ENCODE peak calls at places on chromosomes 16 and 17, in ten cellular contexts. E, Z, K, D, T, G, X, W, H and F are unnamed samples.

GRCh38 chr17:6843241-6843890 is 11.8 kb upstream of the TEKT1 start:
- DNase-seq in E (no peak), Z (peak; percentile 62), K (peak; percentile 69), D (no peak), T (no peak), G (no peak), X (no peak), W (no peak), H (no peak), F (peak; percentile 75)

GRCh38 chr17:64661731-64661980 is 451 bp downstream of the SMURF2 start:
- DNase-seq in E (no peak), Z (no peak), K (no peak), D (no peak), T (peak; percentile 42), G (peak; percentile 28), X (no peak), W (no peak), H (no peak), F (no peak)

GRCh38 chr16:69384974-69385373 is 833 bp downstream of the TERF2 start:
- DNase-seq in E (no peak), Z (no peak), K (no peak), D (no peak), T (no peak), G (no peak), X (no peak), W (no peak), H (no peak), F (no peak)

GRCh38 chr16:88681084-88681680 is 5.1 kb downstream of the SNAI3 start:
- DNase-seq in E (no peak), Z (no peak), K (no peak), D (no peak), T (no peak), G (no peak), X (peak; percentile 90), W (no peak), H (no peak), F (no peak)

GRCh38 chr17:82302991-82303943 is 14.1 kb downstream of the CD7 start:
- DNase-seq in E (no peak), Z (no peak), K (no peak), D (no peak), T (no peak), G (no peak), X (no peak), W (no peak), H (no peak), F (no peak)

GRCh38 chr16:1643521-1643920 is 31.4 kb downstream of the CRAMP1 start:
- DNase-seq in E (no peak), Z (no peak), K (no peak), D (no peak), T (peak; percentile 72), G (no peak), X (no peak), W (no peak), H (no peak), F (no peak)

GRCh38 chr17:79154446-79154845 is 79.8 kb downstream of the ENGASE start:
- DNase-seq in E (no peak), Z (no peak), K (no peak), D (peak; percentile 80), T (no peak), G (no peak), X (no peak), W (no peak), H (no peak), F (no peak)

GRCh38 chr17:76032073-76032779 is 5.1 kb upstream of the EVPL start:
- DNase-seq in E (no peak), Z (no peak), K (no peak), D (no peak), T (no peak), G (no peak), X (no peak), W (no peak), H (no peak), F (no peak)

GRCh38 chr16:71479420-71479819 is 9.7 kb downstream of the ZNF19 start:
- DNase-seq in E (no peak), Z (peak; percentile 30), K (peak; percentile 66), D (no peak), T (no peak), G (no peak), X (peak; percentile 71), W (no peak), H (no peak), F (peak; percentile 33)

GRCh38 chr17:77457572-77458201 is 316.9 kb downstream of the SEC14L1 start:
- DNase-seq in E (no peak), Z (no peak), K (no peak), D (no peak), T (no peak), G (no peak), X (no peak), W (no peak), H (no peak), F (no peak)

DNA sequence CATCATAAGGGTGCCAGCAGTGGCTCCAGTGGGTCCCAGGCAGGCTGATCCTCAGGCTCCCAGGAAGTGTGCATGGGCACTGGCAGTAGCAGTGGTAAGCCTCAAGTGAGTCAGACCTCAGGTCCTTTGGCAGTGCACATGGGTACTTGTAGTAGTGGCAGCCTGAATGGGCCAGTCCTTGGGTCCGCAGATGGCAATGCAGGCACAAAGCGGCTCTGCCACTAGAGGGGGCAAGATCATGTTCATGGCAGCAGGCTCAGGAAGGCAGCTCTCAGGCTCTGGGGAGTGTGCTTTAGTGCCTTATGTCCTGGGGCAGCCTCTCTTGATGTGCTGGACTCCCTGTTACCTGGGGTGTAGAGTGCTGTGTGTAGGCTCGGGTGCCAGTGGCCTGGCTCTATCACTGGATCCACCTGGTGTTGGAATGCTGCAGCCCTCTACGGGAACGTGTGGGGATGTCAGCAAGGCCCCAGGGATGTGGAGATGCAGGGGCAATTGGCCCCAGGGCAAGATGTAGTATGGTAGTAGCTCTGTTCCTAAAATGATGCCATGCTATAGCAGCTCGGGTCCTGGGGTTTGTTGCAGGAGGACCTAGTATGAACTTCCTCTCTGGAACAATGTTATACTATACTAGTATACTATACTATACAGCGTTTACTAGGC is 11.0 kb downstream of the ACSM3 start:
- DNase-seq in E (peak; percentile 2), Z (peak; percentile 47), K (peak; percentile 72), D (peak; percentile 45), T (no peak), G (no peak), X (peak; percentile 97), W (no peak), H (no peak), F (peak; percentile 33)
- TF ChIP-seq CTCF in E (peak; percentile 87), Z (peak; percentile 87), K (peak; percentile 85), D (peak; percentile 72), T (peak; percentile 18), G (no peak), X (peak; percentile 94), W (peak; percentile 91), H (no peak), F (peak; percentile 68)

GRCh38 chr17:153851-154250 is 16.5 kb downstream of the SCGB1C2 start:
- DNase-seq in E (no peak), Z (no peak), K (no peak), D (no peak), T (no peak), G (no peak), X (no peak), W (no peak), H (no peak), F (no peak)
- H3K4me3 ChIP-seq in E (no peak overlapping the region), Z (no peak overlapping the region), K (no peak overlapping the region), D (no peak overlapping the region), T (no peak overlapping the region), G (no peak overlapping the region), X (no peak overlapping the region), W (no peak overlapping the region), H (no peak overlapping the region), F (no peak overlapping the region)

GRCh38 chr16:68244903-68245853 is at the start of gene PLA2G15:
- DNase-seq in E (peak; percentile 73), Z (peak; percentile 96), K (peak; percentile 98), D (peak; percentile 99), T (peak; percentile 97), G (peak; percentile 92), X (peak; percentile 99), W (no peak), H (peak; percentile 95), F (peak; percentile 93)
- TF ChIP-seq CTCF in E (no peak), Z (no peak), K (no peak), D (no peak), T (no peak), G (no peak), X (no peak), W (peak; percentile 8), H (no peak), F (no peak)

DNA sequence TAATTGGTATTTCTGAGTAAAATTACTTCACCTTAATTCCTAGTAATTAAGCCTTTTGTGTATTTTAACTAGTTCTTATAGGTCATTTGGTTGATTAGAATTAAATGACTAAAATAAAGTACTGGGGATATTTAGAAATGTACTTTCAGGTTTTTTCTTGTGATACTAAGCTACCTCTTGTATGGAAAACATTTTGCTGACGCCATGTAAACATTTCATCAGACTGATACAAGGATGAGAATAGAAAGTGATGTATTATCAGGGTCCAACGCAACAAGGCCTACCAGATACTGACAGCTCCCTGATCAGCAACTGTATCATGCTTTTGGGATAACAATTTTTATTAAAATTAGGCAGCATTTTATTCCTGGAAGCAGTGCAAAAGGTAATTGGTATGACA is 1.7 kb downstream of the SMARCE1 start:
- DNase-seq in E (no peak), Z (no peak), K (no peak), D (no peak), T (no peak), G (no peak), X (no peak), W (no peak), H (no peak), F (no peak)
- H3K4me3 ChIP-seq in E (no peak overlapping the region), Z (no peak overlapping the region), K (no peak overlapping the region), D (peak overlapping the region; percentile 89), T (no peak overlapping the region), G (no peak overlapping the region), X (peak overlapping the region; percentile 93), W (no peak overlapping the region), H (no peak overlapping the region), F (peak overlapping the region; percentile 0)